ENCODE peak calls at places on chromosomes 5 and 9, in six cellular contexts. P is heart right ventricle; X is CD8-positive, alpha-beta T cell; C is left lung; G is tibial artery; R is uterus. K is an unnamed sample. For H3K4me1, the result is how much of the 10 kb centered on the place peaks cover.

GRCh38 chr5:40787986-40788385 is 10.2 kb downstream of the PRKAA1 start:
- DNase-seq in P (no peak), X (no peak), C (no peak), G (no peak), R (no peak), K (no peak)

GRCh38 chr9:123049589-123050222 is 16.2 kb downstream of the GPR21 start:
- DNase-seq in P (no peak), X (no peak), C (no peak), G (no peak), R (peak), K (no peak)

GRCh38 chr5:93790401-93790800 is 49.0 kb upstream of the POU5F2 start:
- DNase-seq in P (no peak), X (no peak), C (no peak), G (no peak), R (no peak), K (no peak)

GRCh38 chr9:34431661-34432060 is 26.7 kb downstream of the FAM219A start:
- DNase-seq in P (no peak), X (no peak), C (no peak), G (no peak), R (no peak), K (no peak)

GRCh38 chr5:143557992-143558506 is 154.6 kb upstream of the NR3C1 start:
- DNase-seq in P (no peak), X (no peak), C (no peak), G (no peak), R (no peak), K (no peak)

GRCh38 chr5:91032125-91032524 is 351.0 kb downstream of the ARRDC3 start:
- DNase-seq in P (no peak), X (no peak), C (no peak), G (no peak), R (no peak), K (no peak)

GRCh38 chr9:90847971-90848370 is 46.4 kb downstream of the SYK start:
- DNase-seq in P (no peak), X (no peak), C (no peak), G (no peak), R (no peak), K (no peak)

GRCh38 chr9:28073278-28073677 is 500.0 kb upstream of the C9orf72 start:
- DNase-seq in P (peak), X (no peak), C (no peak), G (no peak), R (no peak), K (no peak)

GRCh38 chr5:148663509-148663908 is 9.2 kb upstream of the HTR4 start:
- DNase-seq in P (no peak), X (no peak), C (no peak), G (no peak), R (no peak), K (no peak)

GRCh38 chr5:140632366-140633080 is 452 bp downstream of the CD14 start:
- DNase-seq in P (peak), X (no peak), C (peak), G (peak), R (peak), K (no peak)

GRCh38 chr5:98638701-98639100 is 134.8 kb upstream of the RGMB start:
- DNase-seq in P (no peak), X (no peak), C (no peak), G (peak), R (no peak), K (no peak)

GRCh38 chr9:7169717-7170348 is 412.1 kb downstream of the KDM4C start:
- DNase-seq in P (no peak), X (no peak), C (no peak), G (no peak), R (no peak), K (no peak)

GRCh38 chr5:134070648-134070978 is 43.9 kb upstream of the TCF7 start:
- DNase-seq in P (no peak), X (no peak), C (no peak), G (no peak), R (no peak), K (no peak)

GRCh38 chr9:87770616-87771015 is 44.7 kb downstream of the CTSL start:
- DNase-seq in P (no peak), X (no peak), C (no peak), G (no peak), R (no peak), K (no peak)

GRCh38 chr5:41115281-41115680 is 44.1 kb upstream of the MROH2B start:
- DNase-seq in P (no peak), X (no peak), C (no peak), G (no peak), R (no peak), K (no peak)

GRCh38 chr5:89972901-89973300 is 436.7 kb downstream of the CETN3 start:
- DNase-seq in P (no peak), X (no peak), C (no peak), G (no peak), R (no peak), K (no peak)

GRCh38 chr5:68883441-68883840 is 210.4 kb upstream of the SLC30A5 start:
- DNase-seq in P (no peak), X (no peak), C (no peak), G (no peak), R (no peak), K (no peak)

GRCh38 chr5:133106761-133107572 is 55.2 kb downstream of the HSPA4 start:
- DNase-seq in P (no peak), X (no peak), C (no peak), G (no peak), R (no peak), K (no peak)

GRCh38 chr5:36661446-36662220 is 55.2 kb downstream of the SLC1A3 start:
- DNase-seq in P (no peak), X (no peak), C (no peak), G (no peak), R (no peak), K (no peak)

GRCh38 chr5:62268239-62268638 is 37.8 kb upstream of the KIF2A start:
- DNase-seq in P (no peak), X (no peak), C (no peak), G (no peak), R (no peak), K (peak)

DNA sequence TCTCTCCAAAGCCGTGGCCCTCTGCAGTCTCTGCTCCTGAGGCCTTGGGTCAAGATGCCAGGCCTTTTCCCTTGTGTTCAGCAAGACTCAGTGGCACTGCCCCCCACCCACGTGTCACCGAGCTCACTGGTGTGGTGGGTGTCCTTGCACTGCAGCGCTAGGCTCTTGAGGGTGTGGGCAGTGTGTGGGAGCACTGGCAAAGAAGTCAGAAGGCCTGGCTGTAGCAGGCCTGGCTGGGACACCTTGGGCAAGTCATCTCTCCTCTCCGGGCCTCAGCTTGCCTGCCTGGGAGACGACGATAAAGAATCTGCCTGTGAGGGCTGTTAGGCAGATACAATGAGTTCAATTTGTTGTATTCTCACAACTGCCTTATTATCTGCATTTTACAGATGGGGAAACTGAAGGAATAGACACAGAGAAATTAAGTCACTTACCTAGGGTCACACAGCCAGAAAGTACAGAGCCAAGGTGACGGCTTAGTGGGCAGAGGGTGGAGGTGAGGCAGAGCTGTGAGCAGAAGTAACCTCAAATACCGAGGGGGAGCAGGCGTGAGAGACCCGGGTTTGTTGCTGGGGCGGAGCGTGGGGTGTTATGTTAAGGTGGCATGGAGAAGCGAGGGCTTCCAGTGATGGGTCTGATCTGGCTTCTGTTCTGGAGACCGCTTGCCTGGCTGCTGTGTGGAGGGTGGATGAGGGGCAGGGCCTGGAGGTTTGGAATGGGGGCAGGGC is 1.3 kb downstream of the TSPAN17 start:
- DNase-seq in P (no peak), X (no peak), C (no peak), G (no peak), R (no peak), K (no peak)
- H3K4me1 ChIP-seq in P (under half), X (half or more), C (under half), G (under half), R (under half), K (under half)

GRCh38 chr5:115888027-115888426 is 46.3 kb downstream of the AP3S1 start:
- DNase-seq in P (no peak), X (no peak), C (no peak), G (no peak), R (no peak), K (no peak)
- TF ChIP-seq CTCF in P (no peak), X (no peak), C (peak), G (no peak), R (no peak), K (peak)

GRCh38 chr5:81424728-81425127 is 30.8 kb upstream of the ACOT12 start:
- DNase-seq in P (no peak), X (no peak), C (no peak), G (no peak), R (no peak), K (no peak)
- H3K4me1 ChIP-seq in P (under half), X (under half), C (under half), G (under half), R (under half), K (under half)

DNA sequence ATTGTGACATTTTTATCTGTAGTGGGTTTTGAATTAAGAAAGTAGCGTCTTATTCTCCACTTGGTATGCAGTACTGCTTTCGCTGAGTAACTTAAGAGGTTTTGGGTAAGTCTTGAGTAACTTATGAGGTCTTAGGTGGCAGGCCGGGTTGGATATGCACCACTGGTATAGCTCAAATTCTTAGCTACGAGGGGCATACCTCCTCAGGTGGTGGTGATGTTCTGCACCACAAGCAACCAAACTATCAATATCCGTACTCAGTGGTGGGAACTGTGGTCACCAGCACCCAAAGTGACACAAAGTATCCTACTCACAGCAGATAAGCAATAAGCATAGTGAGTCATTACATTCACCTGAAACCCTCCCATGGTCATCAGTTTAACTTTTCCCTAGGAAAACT is 13.7 kb downstream of the SMC2 start:
- DNase-seq in P (no peak), X (no peak), C (no peak), G (no peak), R (no peak), K (no peak)
- TF ChIP-seq CTCF in P (no peak), X (no peak), C (no peak), G (no peak), R (no peak), K (no peak)

GRCh38 chr9:113221003-113221799 is at the start of the genes FKBP15 and SLC31A1:
- DNase-seq in P (peak), X (peak), C (peak), G (peak), R (peak), K (peak)

GRCh38 chr9:113219186-113219936 is 1.7 kb downstream of the FKBP15 start:
- DNase-seq in P (no peak), X (no peak), C (no peak), G (no peak), R (no peak), K (no peak)

GRCh38 chr9:113220467-113221002 is 542 bp downstream of the FKBP15 start:
- DNase-seq in P (no peak), X (no peak), C (no peak), G (no peak), R (no peak), K (no peak)

GRCh38 chr9:113221800-113222481 is 597 bp downstream of the SLC31A1 start:
- DNase-seq in P (no peak), X (no peak), C (no peak), G (no peak), R (no peak), K (no peak)

DNA sequence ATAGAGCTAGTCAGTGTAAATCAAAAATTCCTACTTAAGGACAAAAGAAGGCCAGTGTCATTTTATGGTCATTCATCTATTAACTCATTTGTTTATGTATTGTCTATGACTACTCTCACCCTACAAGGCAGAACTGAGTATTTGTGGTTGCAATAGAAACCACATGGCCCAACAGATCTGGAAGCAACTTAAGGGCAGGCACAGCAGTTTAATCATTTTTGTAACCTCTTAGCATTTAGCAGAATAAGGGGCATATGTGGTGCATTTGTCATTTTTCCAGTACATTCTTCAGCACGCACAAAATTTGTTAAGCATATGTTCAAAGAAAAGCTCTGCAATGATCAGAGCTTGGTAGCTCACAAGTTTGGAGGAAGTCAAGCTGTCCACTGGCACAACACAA is 1.1 kb downstream of the FKBP15 start:
- DNase-seq in P (no peak), X (no peak), C (no peak), G (no peak), R (no peak), K (no peak)
- H3K4me1 ChIP-seq in P (half or more), X (under half), C (half or more), G (under half), R (under half), K (under half)

DNA sequence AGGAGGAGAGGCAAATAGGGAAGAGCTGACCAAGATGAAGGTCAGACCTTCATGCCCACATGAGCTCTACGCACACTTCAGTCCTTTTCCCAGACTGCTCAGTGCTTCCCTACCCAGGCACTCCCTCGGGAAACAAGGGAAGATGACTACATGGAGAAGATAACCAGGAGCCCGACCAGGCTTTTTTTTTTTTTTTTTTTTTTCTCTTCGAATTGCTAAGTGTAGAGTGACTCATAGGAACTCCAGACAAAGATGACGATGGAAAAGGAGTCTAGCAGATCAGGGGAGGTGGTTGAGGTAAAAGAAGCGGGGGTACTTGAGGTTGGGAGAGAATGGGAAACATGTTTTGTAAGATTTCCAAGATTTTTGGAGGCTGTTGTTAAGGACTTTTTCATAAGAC is 526.1 kb downstream of the BNC2 start:
- DNase-seq in P (no peak), X (no peak), C (no peak), G (peak), R (peak), K (no peak)
- TF ChIP-seq CTCF in P (no peak), X (no peak), C (no peak), G (no peak), R (no peak), K (no peak)

DNA sequence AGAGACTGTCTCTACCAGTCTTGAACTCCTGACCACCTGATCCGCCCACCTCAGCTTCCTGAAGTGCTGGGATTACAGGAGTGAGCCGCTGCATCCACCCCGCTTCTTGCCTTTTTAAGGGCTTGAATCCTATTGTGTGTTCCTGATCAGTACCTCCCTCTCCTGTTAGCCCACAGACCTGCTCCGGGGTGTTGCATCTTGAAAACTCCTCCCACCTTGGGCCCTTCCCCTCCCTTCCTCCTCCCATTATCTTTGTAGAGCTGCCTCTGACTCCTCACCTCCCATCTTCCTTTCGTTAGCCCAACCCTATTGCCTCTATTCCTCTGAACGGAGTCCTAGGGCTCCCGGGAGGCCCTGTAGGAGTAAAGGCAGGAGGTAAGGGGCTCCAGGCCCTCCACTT is 48.5 kb upstream of the NEK6 start:
- DNase-seq in P (no peak), X (no peak), C (no peak), G (no peak), R (no peak), K (no peak)
- H3K4me1 ChIP-seq in P (under half), X (under half), C (under half), G (under half), R (under half), K (under half)

GRCh38 chr9:132241840-132242620 is 80.2 kb downstream of the NTNG2 start:
- DNase-seq in P (peak), X (no peak), C (peak), G (no peak), R (peak), K (peak)
- TF ChIP-seq CTCF in P (no peak), X (no peak), C (no peak), G (no peak), R (no peak), K (no peak)

DNA sequence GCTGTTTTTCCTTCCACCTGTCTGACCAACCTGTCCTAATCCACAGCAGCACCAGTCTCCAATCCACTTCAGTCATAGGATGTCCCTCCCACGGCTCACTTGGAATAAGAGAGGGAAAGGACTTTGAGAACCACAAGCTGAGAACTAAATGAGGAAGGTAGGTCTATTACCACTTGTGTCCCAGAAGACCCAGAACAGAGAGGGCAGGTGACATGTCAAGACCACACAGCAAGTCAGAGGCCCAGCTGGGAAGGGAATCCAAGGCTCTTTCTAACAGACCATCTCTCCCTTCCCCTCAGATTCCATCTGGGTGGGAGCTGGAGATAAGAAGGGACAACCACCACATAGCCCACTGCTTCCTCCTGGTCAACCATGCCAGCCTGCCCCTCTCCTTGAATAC is 14.6 kb downstream of the ANXA6 start:
- DNase-seq in P (no peak), X (no peak), C (no peak), G (no peak), R (no peak), K (no peak)
- H3K4me1 ChIP-seq in P (half or more), X (half or more), C (under half), G (under half), R (under half), K (under half)

K was measured in RWPE2.